ENCODE peak calls at places on chromosomes 3 and 15, in eight cellular contexts. Q is CD4-positive, alpha-beta T cell; W is occipital lobe; E is fibroblast of pulmonary artery; I is HFFc6; D is CD8-positive, alpha-beta T cell; G is effector CD4-positive, alpha-beta T cell; H is adrenal gland. T is an unnamed sample.

GRCh38 chr3:53807117-53807521 is 39.1 kb downstream of the CHDH start:
- DNase-seq in H (no peak), D (no peak), G (no peak), I (no peak), W (no peak), Q (no peak), E (no peak), T (no peak)

GRCh38 chr3:15797600-15798303 is at the start of gene ANKRD28:
- DNase-seq in G (no peak), H (peak; percentile 18), E (peak; percentile 96), D (no peak), I (peak; percentile 99), W (peak; percentile 20), Q (no peak), T (no peak)

GRCh38 chr15:59812889-59813288 is 123.8 kb upstream of the BNIP2 start:
- DNase-seq in E (no peak), Q (no peak), I (no peak), W (no peak), D (no peak), H (no peak), G (no peak), T (no peak)

GRCh38 chr3:61913657-61914056 is 352.3 kb downstream of the PTPRG start:
- DNase-seq in D (no peak), W (no peak), E (no peak), G (no peak), Q (no peak), I (no peak), H (no peak), T (no peak)

GRCh38 chr15:72341361-72341760 is 21.4 kb upstream of the CELF6 start:
- DNase-seq in Q (no peak), H (no peak), G (no peak), I (no peak), W (no peak), E (peak; percentile 7), D (no peak), T (no peak)

GRCh38 chr3:31275038-31275562 is 257.6 kb upstream of the STT3B start:
- DNase-seq in W (no peak), I (peak; percentile 59), Q (no peak), G (no peak), D (no peak), H (peak; percentile 60), E (peak; percentile 93), T (no peak)

GRCh38 chr15:90871716-90872480 is 3.5 kb downstream of the FURIN start:
- DNase-seq in W (no peak), D (no peak), G (no peak), E (no peak), I (no peak), H (peak; percentile 34), Q (no peak), T (no peak)

GRCh38 chr15:37045859-37046318 is 54.5 kb downstream of the MEIS2 start:
- DNase-seq in D (no peak), E (no peak), Q (no peak), I (no peak), W (peak; percentile 31), H (no peak), G (no peak), T (no peak)

GRCh38 chr15:43225201-43225949 is 4.6 kb upstream of the EPB42 start:
- DNase-seq in Q (peak; percentile 29), H (peak; percentile 59), W (no peak), D (no peak), G (peak; percentile 7), I (peak; percentile 57), E (peak; percentile 76), T (no peak)

GRCh38 chr3:8981700-8982099 is 18.4 kb upstream of the RAD18 start:
- DNase-seq in D (no peak), Q (no peak), I (no peak), W (no peak), G (no peak), E (no peak), H (no peak), T (no peak)

GRCh38 chr15:73870700-73871408 is 2.5 kb upstream of the TBC1D21 start:
- DNase-seq in E (peak; percentile 90), W (no peak), D (no peak), G (no peak), H (peak; percentile 56), I (no peak), Q (no peak), T (no peak)

GRCh38 chr3:52254608-52255007 is 9.0 kb downstream of the PPM1M start:
- DNase-seq in E (no peak), D (no peak), G (no peak), W (no peak), H (no peak), I (no peak), Q (no peak), T (no peak)

GRCh38 chr3:13866406-13866965 is 13.4 kb downstream of the WNT7A start:
- DNase-seq in Q (peak; percentile 58), W (no peak), D (peak; percentile 24), H (no peak), E (no peak), G (peak; percentile 51), I (no peak), T (no peak)

GRCh38 chr15:57647791-57648130 is 56.1 kb downstream of the MYZAP start:
- DNase-seq in I (no peak), D (no peak), E (peak; percentile 62), H (peak; percentile 74), W (no peak), Q (no peak), G (no peak), T (no peak)

T was measured in dorsolateral prefrontal cortex.